ENCODE peak calls at places on chromosomes 7 and 10, in five cellular contexts. Y is neural crest cell; D is stomach; T is stimulated activated CD8-positive, alpha-beta memory T cell treated with anti-CD3 and anti-CD28 coated beads, Interleukin-12 subunit alpha, Interleukin-12 subunit beta, amount 100 ng/mL, for 1 hour; C is aorta. U is an unnamed sample.

GRCh38 chr10:6530211-6530840 is 49.8 kb downstream of the PRKCQ start:
- DNase-seq in Y (no peak), D (peak; percentile 43), T (peak; percentile 42), C (no peak), U (no peak)

GRCh38 chr10:58925381-58925780 is 251.1 kb upstream of the PHYHIPL start:
- DNase-seq in Y (no peak), D (no peak), T (no peak), C (no peak), U (no peak)

GRCh38 chr7:143408686-143409551 is at the start of gene EPHA1:
- DNase-seq in Y (no peak), D (peak; percentile 78), T (peak; percentile 31), C (peak; percentile 44), U (no peak)

GRCh38 chr10:124010563-124011131 is 82.8 kb downstream of the CHST15 start:
- DNase-seq in Y (no peak), D (no peak), T (no peak), C (no peak), U (peak; percentile 74)

GRCh38 chr7:139340808-139341057 is 404 bp upstream of the FMC1 start:
- DNase-seq in Y (no peak), D (no peak), T (no peak), C (peak; percentile 84), U (peak; percentile 75)

GRCh38 chr7:155292680-155293226 is 4.9 kb upstream of the INSIG1 start:
- DNase-seq in Y (no peak), D (no peak), T (no peak), C (no peak), U (no peak)

GRCh38 chr7:38187794-38188472 is 9.9 kb downstream of the STARD3NL start:
- DNase-seq in Y (no peak), D (no peak), T (no peak), C (no peak), U (no peak)

GRCh38 chr7:137978464-137979237 is 23.2 kb downstream of the CREB3L2 start:
- DNase-seq in Y (peak; percentile 15), D (no peak), T (no peak), C (peak; percentile 79), U (peak; percentile 77)

GRCh38 chr7:130803127-130803526 is 69.1 kb upstream of the KLF14 start:
- DNase-seq in Y (no peak), D (no peak), T (no peak), C (no peak), U (no peak)

GRCh38 chr7:38580485-38580884 is 50.7 kb downstream of the AMPH start:
- DNase-seq in Y (no peak), D (no peak), T (no peak), C (no peak), U (no peak)

GRCh38 chr10:44963772-44964633 is 4.4 kb downstream of the RASSF4 start:
- DNase-seq in Y (peak; percentile 67), D (peak; percentile 77), T (no peak), C (peak; percentile 88), U (peak; percentile 81)

GRCh38 chr10:28681928-28682750 is 4.8 kb downstream of the BAMBI start:
- DNase-seq in Y (no peak), D (no peak), T (no peak), C (no peak), U (no peak)

GRCh38 chr7:30594055-30594539 is 581 bp upstream of the GARS1 start:
- DNase-seq in Y (no peak), D (no peak), T (peak; percentile 4), C (peak; percentile 50), U (peak; percentile 35)

GRCh38 chr10:78313636-78314035 is 280.0 kb downstream of the RPS24 start:
- DNase-seq in Y (no peak), D (no peak), T (no peak), C (no peak), U (no peak)

GRCh38 chr7:157932498-157933218 is 595.9 kb downstream of the DNAJB6 start:
- DNase-seq in Y (no peak), D (no peak), T (no peak), C (no peak), U (no peak)

GRCh38 chr10:24617771-24618396 is 105.8 kb downstream of the ARHGAP21 start:
- DNase-seq in Y (peak; percentile 58), D (peak; percentile 68), T (no peak), C (peak; percentile 64), U (peak; percentile 74)

GRCh38 chr10:50874723-50875122 is 10.7 kb downstream of the A1CF start:
- DNase-seq in Y (no peak), D (no peak), T (no peak), C (no peak), U (no peak)

GRCh38 chr10:6464862-6465430 is 115.1 kb downstream of the PRKCQ start:
- DNase-seq in Y (no peak), D (no peak), T (no peak), C (no peak), U (no peak)

GRCh38 chr10:54815583-54815982 is 14.6 kb upstream of the PCDH15 start:
- DNase-seq in Y (no peak), D (no peak), T (no peak), C (no peak), U (no peak)

GRCh38 chr7:135853499-135853898 is 104.9 kb upstream of the FAM180A start:
- DNase-seq in Y (no peak), D (no peak), T (no peak), C (no peak), U (no peak)

GRCh38 chr10:103872137-103872933 is 17.0 kb upstream of the SH3PXD2A start:
- DNase-seq in Y (no peak), D (no peak), T (no peak), C (no peak), U (no peak)